ENCODE peak calls at places on chromosomes 11 and 22, in eight cellular contexts. One of them, this sample, is unnamed.

GRCh38 chr11:50037282-50037681 is 4.6 kb downstream of the OR4C45 start:
- DNase-seq in sigmoid colon: no peak
- DNase-seq in tibial nerve: no peak
- DNase-seq in adrenal gland: no peak
- DNase-seq in uterus: no peak
- DNase-seq in Peyer's patch: no peak
- DNase-seq in right lobe of liver: no peak
- DNase-seq in body of pancreas: no peak
- DNase-seq in this sample: no peak

GRCh38 chr11:66595245-66595904 is 2.4 kb downstream of the CCS start:
- DNase-seq in sigmoid colon: peak; percentile 78
- DNase-seq in Peyer's patch: peak; percentile 36
- DNase-seq in tibial nerve: no peak
- DNase-seq in right lobe of liver: no peak
- DNase-seq in adrenal gland: peak; percentile 72
- DNase-seq in body of pancreas: peak; percentile 37
- DNase-seq in uterus: no peak
- DNase-seq in this sample: no peak

GRCh38 chr22:21568207-21569075 is 927 bp downstream of the UBE2L3 start:
- DNase-seq in tibial nerve: no peak
- DNase-seq in uterus: no peak
- DNase-seq in Peyer's patch: no peak
- DNase-seq in right lobe of liver: no peak
- DNase-seq in sigmoid colon: no peak
- DNase-seq in body of pancreas: peak; percentile 27
- DNase-seq in adrenal gland: no peak
- DNase-seq in this sample: no peak

GRCh38 chr11:94926698-94927237 is 46.6 kb downstream of the CWC15 start:
- DNase-seq in right lobe of liver: peak; percentile 74
- DNase-seq in uterus: peak; percentile 90
- DNase-seq in body of pancreas: peak; percentile 50
- DNase-seq in tibial nerve: peak; percentile 65
- DNase-seq in sigmoid colon: peak; percentile 93
- DNase-seq in adrenal gland: peak; percentile 94
- DNase-seq in Peyer's patch: no peak
- DNase-seq in this sample: peak; percentile 51

GRCh38 chr11:33753304-33753703 is 17.1 kb upstream of the CD59 start:
- DNase-seq in right lobe of liver: no peak
- DNase-seq in Peyer's patch: no peak
- DNase-seq in adrenal gland: no peak
- DNase-seq in body of pancreas: no peak
- DNase-seq in sigmoid colon: no peak
- DNase-seq in uterus: no peak
- DNase-seq in tibial nerve: no peak
- DNase-seq in this sample: no peak

GRCh38 chr11:113153847-113154246 is 160.5 kb upstream of the TTC12 start:
- DNase-seq in Peyer's patch: no peak
- DNase-seq in body of pancreas: no peak
- DNase-seq in sigmoid colon: no peak
- DNase-seq in right lobe of liver: no peak
- DNase-seq in adrenal gland: no peak
- DNase-seq in uterus: no peak
- DNase-seq in tibial nerve: no peak
- DNase-seq in this sample: no peak

GRCh38 chr22:20811971-20812660 is 38.2 kb downstream of the SERPIND1 start:
- DNase-seq in uterus: no peak
- DNase-seq in sigmoid colon: no peak
- DNase-seq in Peyer's patch: no peak
- DNase-seq in body of pancreas: no peak
- DNase-seq in tibial nerve: no peak
- DNase-seq in right lobe of liver: peak; percentile 11
- DNase-seq in adrenal gland: no peak
- DNase-seq in this sample: no peak

GRCh38 chr22:31248138-31248745 is 36.1 kb downstream of the LIMK2 start:
- DNase-seq in sigmoid colon: peak; percentile 90
- DNase-seq in tibial nerve: peak; percentile 56
- DNase-seq in adrenal gland: peak; percentile 95
- DNase-seq in uterus: peak; percentile 79
- DNase-seq in right lobe of liver: no peak
- DNase-seq in Peyer's patch: peak; percentile 51
- DNase-seq in body of pancreas: peak; percentile 75
- DNase-seq in this sample: peak; percentile 68

GRCh38 chr11:74321487-74322188 is 10.2 kb upstream of the P4HA3 start:
- DNase-seq in body of pancreas: peak; percentile 38
- DNase-seq in Peyer's patch: no peak
- DNase-seq in adrenal gland: peak; percentile 56
- DNase-seq in tibial nerve: no peak
- DNase-seq in uterus: no peak
- DNase-seq in sigmoid colon: no peak
- DNase-seq in right lobe of liver: no peak
- DNase-seq in this sample: no peak

GRCh38 chr11:31690041-31690440 is 121.1 kb downstream of the PAX6 start:
- DNase-seq in Peyer's patch: no peak
- DNase-seq in tibial nerve: no peak
- DNase-seq in adrenal gland: no peak
- DNase-seq in body of pancreas: no peak
- DNase-seq in sigmoid colon: no peak
- DNase-seq in right lobe of liver: no peak
- DNase-seq in uterus: no peak
- DNase-seq in this sample: no peak

GRCh38 chr11:30392221-30392784 is 69.4 kb downstream of the ARL14EP start:
- DNase-seq in tibial nerve: no peak
- DNase-seq in body of pancreas: no peak
- DNase-seq in right lobe of liver: no peak
- DNase-seq in uterus: no peak
- DNase-seq in adrenal gland: peak; percentile 57
- DNase-seq in Peyer's patch: no peak
- DNase-seq in sigmoid colon: no peak
- DNase-seq in this sample: no peak

GRCh38 chr11:127381247-127381646 is 380.7 kb upstream of the KIRREL3 start:
- DNase-seq in tibial nerve: no peak
- DNase-seq in adrenal gland: no peak
- DNase-seq in right lobe of liver: no peak
- DNase-seq in sigmoid colon: no peak
- DNase-seq in body of pancreas: no peak
- DNase-seq in uterus: no peak
- DNase-seq in Peyer's patch: no peak
- DNase-seq in this sample: no peak

GRCh38 chr11:9581556-9582161 is 8.2 kb downstream of the WEE1 start:
- DNase-seq in Peyer's patch: no peak
- DNase-seq in sigmoid colon: no peak
- DNase-seq in adrenal gland: no peak
- DNase-seq in right lobe of liver: no peak
- DNase-seq in uterus: no peak
- DNase-seq in tibial nerve: no peak
- DNase-seq in body of pancreas: no peak
- DNase-seq in this sample: no peak

GRCh38 chr11:9577032-9577431 is 3.6 kb downstream of the WEE1 start:
- DNase-seq in tibial nerve: no peak
- DNase-seq in body of pancreas: no peak
- DNase-seq in Peyer's patch: no peak
- DNase-seq in sigmoid colon: no peak
- DNase-seq in right lobe of liver: no peak
- DNase-seq in uterus: no peak
- DNase-seq in adrenal gland: no peak
- DNase-seq in this sample: no peak

GRCh38 chr11:9575531-9576240 is 2.2 kb downstream of the WEE1 start:
- DNase-seq in body of pancreas: no peak
- DNase-seq in sigmoid colon: no peak
- DNase-seq in uterus: no peak
- DNase-seq in tibial nerve: no peak
- DNase-seq in adrenal gland: no peak
- DNase-seq in Peyer's patch: no peak
- DNase-seq in right lobe of liver: no peak
- DNase-seq in this sample: no peak

GRCh38 chr11:9577551-9577950 is 4.1 kb downstream of the WEE1 start:
- DNase-seq in right lobe of liver: no peak
- DNase-seq in tibial nerve: no peak
- DNase-seq in uterus: no peak
- DNase-seq in sigmoid colon: no peak
- DNase-seq in adrenal gland: no peak
- DNase-seq in Peyer's patch: no peak
- DNase-seq in body of pancreas: no peak
- DNase-seq in this sample: no peak

GRCh38 chr11:9580894-9581293 is 7.4 kb downstream of the WEE1 start:
- DNase-seq in sigmoid colon: no peak
- DNase-seq in Peyer's patch: no peak
- DNase-seq in body of pancreas: no peak
- DNase-seq in uterus: no peak
- DNase-seq in tibial nerve: no peak
- DNase-seq in right lobe of liver: no peak
- DNase-seq in adrenal gland: no peak
- DNase-seq in this sample: no peak
- TF ChIP-seq POLR2A in sigmoid colon: no peak
- TF ChIP-seq POLR2A in Peyer's patch: no peak
- TF ChIP-seq POLR2A in body of pancreas: no peak
- TF ChIP-seq POLR2A in uterus: no peak
- TF ChIP-seq POLR2A in tibial nerve: no peak
- TF ChIP-seq POLR2A in right lobe of liver: no peak
- TF ChIP-seq POLR2A in adrenal gland: no peak
- TF ChIP-seq POLR2A in this sample: no peak

GRCh38 chr22:29258407-29259252 is 9.2 kb downstream of the RHBDD3 start:
- DNase-seq in adrenal gland: no peak
- DNase-seq in tibial nerve: no peak
- DNase-seq in uterus: no peak
- DNase-seq in Peyer's patch: no peak
- DNase-seq in right lobe of liver: no peak
- DNase-seq in body of pancreas: no peak
- DNase-seq in sigmoid colon: no peak
- DNase-seq in this sample: no peak

GRCh38 chr22:29257751-29258181 is 10.0 kb downstream of the RHBDD3 start:
- DNase-seq in right lobe of liver: no peak
- DNase-seq in Peyer's patch: peak; percentile 9
- DNase-seq in uterus: no peak
- DNase-seq in tibial nerve: no peak
- DNase-seq in sigmoid colon: no peak
- DNase-seq in adrenal gland: no peak
- DNase-seq in body of pancreas: no peak
- DNase-seq in this sample: no peak

GRCh38 chr22:29260031-29260560 is 7.7 kb downstream of the RHBDD3 start:
- DNase-seq in Peyer's patch: no peak
- DNase-seq in body of pancreas: no peak
- DNase-seq in adrenal gland: no peak
- DNase-seq in sigmoid colon: no peak
- DNase-seq in uterus: no peak
- DNase-seq in right lobe of liver: no peak
- DNase-seq in tibial nerve: no peak
- DNase-seq in this sample: no peak

GRCh38 chr22:29259253-29259899 is 8.4 kb downstream of the RHBDD3 start:
- DNase-seq in adrenal gland: no peak
- DNase-seq in Peyer's patch: peak; percentile 8
- DNase-seq in tibial nerve: no peak
- DNase-seq in uterus: no peak
- DNase-seq in right lobe of liver: no peak
- DNase-seq in sigmoid colon: no peak
- DNase-seq in body of pancreas: no peak
- DNase-seq in this sample: no peak

GRCh38 chr22:29260601-29261315 is 7.0 kb downstream of the RHBDD3 start:
- DNase-seq in uterus: no peak
- DNase-seq in right lobe of liver: no peak
- DNase-seq in Peyer's patch: peak; percentile 12
- DNase-seq in adrenal gland: no peak
- DNase-seq in body of pancreas: no peak
- DNase-seq in sigmoid colon: no peak
- DNase-seq in tibial nerve: no peak
- DNase-seq in this sample: no peak
- TF ChIP-seq POLR2A in uterus: no peak
- TF ChIP-seq POLR2A in right lobe of liver: no peak
- TF ChIP-seq POLR2A in Peyer's patch: no peak
- TF ChIP-seq POLR2A in adrenal gland: no peak
- TF ChIP-seq POLR2A in body of pancreas: no peak
- TF ChIP-seq POLR2A in sigmoid colon: no peak
- TF ChIP-seq POLR2A in tibial nerve: no peak
- TF ChIP-seq POLR2A in this sample: no peak

DNA sequence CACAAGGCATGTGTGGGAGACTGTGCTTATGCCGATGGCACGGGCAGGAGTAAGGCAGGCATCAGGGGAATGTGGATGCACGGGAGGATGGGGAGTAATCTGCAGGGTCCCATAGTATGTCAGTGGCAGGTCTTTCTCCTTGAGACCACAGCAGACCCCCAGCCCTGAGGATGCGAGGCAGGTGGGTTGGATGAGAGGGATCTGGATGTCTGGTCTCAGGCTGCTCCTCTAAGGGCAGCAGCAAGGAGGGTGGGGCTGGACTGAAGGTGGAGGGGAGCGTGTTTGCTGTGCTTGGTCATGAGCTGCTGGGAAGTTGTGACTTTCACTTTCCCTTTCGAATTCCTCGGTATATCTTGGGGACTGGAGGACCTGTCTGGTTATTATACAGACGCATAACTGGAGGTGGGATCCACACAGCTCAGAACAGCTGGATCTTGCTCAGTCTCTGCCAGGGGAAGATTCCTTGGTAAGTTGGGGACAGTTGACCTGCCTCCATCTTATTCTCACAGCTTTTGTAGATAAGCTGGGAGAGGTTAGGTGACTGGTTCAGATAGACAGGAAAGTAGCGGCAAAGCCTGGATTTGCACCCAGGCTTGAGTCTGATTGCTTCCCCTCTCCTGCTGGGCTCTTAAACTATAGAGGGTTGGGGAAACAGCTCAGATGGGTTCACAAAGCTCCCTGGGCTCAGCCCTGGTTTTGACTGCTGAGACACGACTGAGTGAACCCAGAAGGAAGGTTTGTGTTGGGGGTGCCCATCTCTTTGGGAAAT is at the start of gene APOL1:
- DNase-seq in sigmoid colon: peak; percentile 85
- DNase-seq in uterus: peak; percentile 64
- DNase-seq in tibial nerve: no peak
- DNase-seq in body of pancreas: no peak
- DNase-seq in adrenal gland: peak; percentile 68
- DNase-seq in right lobe of liver: peak; percentile 67
- DNase-seq in Peyer's patch: peak; percentile 64
- DNase-seq in this sample: peak; percentile 24
- TF ChIP-seq POLR2A in sigmoid colon: no peak
- TF ChIP-seq POLR2A in uterus: peak; percentile 53
- TF ChIP-seq POLR2A in tibial nerve: peak; percentile 14
- TF ChIP-seq POLR2A in body of pancreas: peak; percentile 29
- TF ChIP-seq POLR2A in adrenal gland: peak; percentile 45
- TF ChIP-seq POLR2A in right lobe of liver: peak; percentile 53
- TF ChIP-seq POLR2A in Peyer's patch: peak; percentile 45
- TF ChIP-seq POLR2A in this sample: peak; percentile 13

DNA sequence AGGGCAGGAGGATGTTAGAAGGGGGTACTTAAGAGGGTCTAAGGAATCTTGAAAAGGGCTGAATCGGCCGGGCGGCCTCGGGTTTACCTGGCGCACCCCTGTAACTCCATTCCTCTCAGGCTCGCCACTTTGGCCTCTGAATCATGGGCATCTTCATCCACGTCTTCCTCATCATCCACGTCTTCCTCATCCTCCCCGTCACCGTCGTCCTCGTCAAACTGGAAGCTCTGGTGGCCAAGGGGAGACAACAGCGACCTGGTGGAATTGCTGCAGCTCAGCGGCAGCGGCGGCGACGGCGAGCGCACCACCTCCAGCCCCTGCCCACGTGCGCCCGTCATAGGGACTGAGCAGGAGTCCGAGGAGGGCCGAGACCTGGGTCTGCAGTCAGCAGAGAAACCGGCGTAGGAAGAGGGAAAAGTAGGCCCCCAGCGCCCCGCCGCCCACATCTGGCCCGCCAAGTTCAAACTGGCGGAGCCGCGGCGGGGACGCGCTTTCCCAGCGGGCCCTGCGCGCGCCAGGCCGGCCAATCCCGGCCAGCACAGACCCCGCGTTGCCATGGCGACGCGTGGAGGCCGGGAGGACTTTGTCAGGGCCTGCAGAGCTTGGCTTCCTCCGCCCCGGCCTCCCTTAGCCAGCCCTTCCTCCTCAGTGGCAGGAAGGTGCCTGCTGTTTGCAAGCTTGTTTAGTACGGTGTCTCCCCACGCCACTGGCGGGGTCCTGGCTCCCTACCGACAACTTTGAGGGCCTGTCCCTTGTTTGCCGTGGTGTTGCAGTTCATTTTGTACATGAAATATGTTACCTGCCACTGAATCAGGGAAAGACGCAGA is at the start of gene CCDC34:
- DNase-seq in uterus: peak; percentile 88
- DNase-seq in body of pancreas: peak; percentile 92
- DNase-seq in right lobe of liver: peak; percentile 95
- DNase-seq in adrenal gland: peak; percentile 95
- DNase-seq in Peyer's patch: peak; percentile 89
- DNase-seq in tibial nerve: peak; percentile 79
- DNase-seq in sigmoid colon: peak; percentile 94
- DNase-seq in this sample: peak; percentile 90
- TF ChIP-seq POLR2A in uterus: peak; percentile 17
- TF ChIP-seq POLR2A in body of pancreas: peak; percentile 62
- TF ChIP-seq POLR2A in right lobe of liver: no peak
- TF ChIP-seq POLR2A in adrenal gland: peak; percentile 38
- TF ChIP-seq POLR2A in Peyer's patch: no peak
- TF ChIP-seq POLR2A in tibial nerve: no peak
- TF ChIP-seq POLR2A in sigmoid colon: no peak
- TF ChIP-seq POLR2A in this sample: peak; percentile 55